ENCODE peak calls at places on chromosomes 4 and X, in eight cellular contexts. O is AG04449; M is HS-5; D is T-helper 2 cell; R is HepG2; I is HTR-8/SVneo; G is testis; H is activated naive CD4-positive, alpha-beta T cell treated with Interleukin-2 at 50 U/mL for 16 hours. E is an unnamed sample.

GRCh38 chr4:83276299-83277040 is 8.1 kb downstream of the COQ2 start:
- DNase-seq in R (no peak), G (no peak), H (no peak), I (no peak), D (no peak), O (no peak), M (no peak), E (no peak)

GRCh38 chr4:12724520-12724919 is 759.6 kb downstream of the RAB28 start:
- DNase-seq in G (no peak), I (no peak), R (peak; percentile 3), O (no peak), D (no peak), M (peak; percentile 1), H (no peak), E (no peak)

GRCh38 chr4:152614337-152614736 is 65.5 kb downstream of the TMEM154 start:
- DNase-seq in R (no peak), H (no peak), O (no peak), D (no peak), M (no peak), G (no peak), I (no peak), E (no peak)

GRCh38 chrX:110432831-110433230 is 74.2 kb downstream of the RTL9 start:
- DNase-seq in G (no peak), O (no peak), D (no peak), I (no peak), H (no peak), R (no peak), M (no peak), E (no peak)

GRCh38 chrX:153924149-153924861 is 1.8 kb downstream of the ARHGAP4 start:
- DNase-seq in R (peak; percentile 58), H (peak; percentile 31), O (no peak), M (no peak), D (peak; percentile 48), G (peak; percentile 67), I (no peak), E (peak; percentile 52)

GRCh38 chr4:7003176-7003878 is 39.8 kb upstream of the TADA2B start:
- DNase-seq in M (no peak), O (no peak), I (no peak), D (no peak), R (no peak), G (no peak), H (no peak), E (no peak)

GRCh38 chrX:3815896-3816664 is 102.6 kb upstream of the PRKX start:
- DNase-seq in G (peak; percentile 22), M (no peak), R (peak; percentile 36), D (peak; percentile 36), H (peak; percentile 22), I (peak; percentile 24), O (no peak), E (peak; percentile 33)

GRCh38 chr4:56908206-56909082 is 744 bp downstream of the REST start:
- DNase-seq in I (peak; percentile 34), G (peak; percentile 75), O (no peak), D (peak; percentile 68), R (peak; percentile 47), H (peak; percentile 75), M (peak; percentile 9), E (peak; percentile 71)

GRCh38 chr4:158793021-158793420 is 24.2 kb downstream of the FNIP2 start:
- DNase-seq in M (no peak), G (no peak), R (no peak), H (no peak), O (no peak), I (no peak), D (no peak), E (no peak)

GRCh38 chrX:132041016-132041415 is 17.9 kb downstream of the STK26 start:
- DNase-seq in G (no peak), H (no peak), M (no peak), O (peak; percentile 5), R (no peak), D (no peak), I (no peak), E (no peak)

GRCh38 chrX:153873282-153874090 is 12.5 kb downstream of the L1CAM start:
- DNase-seq in G (no peak), H (no peak), M (no peak), D (no peak), I (no peak), R (no peak), O (no peak), E (no peak)